ENCODE peak calls at places on chromosomes 13 and 19, in six cellular contexts. G is GM03348, H is AG09309, I is retinal pigment epithelial cell, L is tibial nerve, Y is NCI-H2081. E is an unnamed sample.

GRCh38 chr19:45668342-45668871 is 386 bp downstream of the GIPR start:
- DNase-seq in G (no peak), H (no peak), I (no peak), L (no peak), Y (no peak), E (no peak)

GRCh38 chr13:34025746-34026145 is 207.8 kb downstream of the RFC3 start:
- DNase-seq in G (peak), H (peak), I (peak), L (no peak), Y (no peak), E (peak)

GRCh38 chr19:30388327-30388726 is 16.1 kb downstream of the ZNF536 start:
- DNase-seq in G (no peak), H (no peak), I (no peak), L (no peak), Y (no peak), E (no peak)

GRCh38 chr19:18961767-18962423 is 20.9 kb upstream of the HOMER3 start:
- DNase-seq in G (no peak), H (no peak), I (no peak), L (no peak), Y (no peak), E (no peak)

GRCh38 chr19:16117594-16118033 is 5.9 kb downstream of the RAB8A start:
- DNase-seq in G (no peak), H (no peak), I (no peak), L (no peak), Y (no peak), E (no peak)

GRCh38 chr13:83449666-83450395 is 432.4 kb downstream of the SLITRK1 start:
- DNase-seq in G (peak), H (peak), I (no peak), L (no peak), Y (no peak), E (no peak)

GRCh38 chr13:80040977-80041310 is 300.0 kb downstream of the SPRY2 start:
- DNase-seq in G (peak), H (no peak), I (no peak), L (no peak), Y (no peak), E (no peak)

GRCh38 chr19:1073956-1074511 is 7.1 kb downstream of the ARHGAP45 start:
- DNase-seq in G (no peak), H (no peak), I (no peak), L (no peak), Y (no peak), E (no peak)